ENCODE peak calls at places on chromosome 3, in seven cellular contexts. W, K, H, X, Z, U and V are unnamed samples.
A peak's percentile ranks its signal among the peaks of the same experiment; 100 is the strongest.

GRCh38 chr3:76024640-76025039 is 239.3 kb upstream of the ZNF717 start:
- DNase-seq in Z (no peak), K (no peak), X (no peak), W (no peak), U (peak; percentile 60), H (no peak), V (no peak)

GRCh38 chr3:131794766-131795381 is 239.9 kb downstream of the CPNE4 start:
- DNase-seq in X (peak; percentile 74), W (peak; percentile 2), U (peak; percentile 85), Z (peak; percentile 7), H (no peak), K (no peak), V (no peak)

GRCh38 chr3:171916888-171917287 is 73.7 kb downstream of the TMEM212 start:
- DNase-seq in H (no peak), K (no peak), X (no peak), Z (no peak), W (no peak), U (no peak), V (no peak)

GRCh38 chr3:41532976-41533375 is 333.7 kb downstream of the CTNNB1 start:
- DNase-seq in W (peak; percentile 53), K (no peak), X (no peak), U (no peak), Z (no peak), H (no peak), V (no peak)

GRCh38 chr3:72390841-72391240 is 457.4 kb downstream of the SHQ1 start:
- DNase-seq in U (no peak), K (no peak), Z (no peak), W (no peak), H (no peak), X (no peak), V (no peak)

GRCh38 chr3:14424711-14425573 is 22.5 kb downstream of the SLC6A6 start:
- DNase-seq in X (no peak), H (no peak), K (no peak), W (peak; percentile 70), Z (no peak), U (peak; percentile 39), V (no peak)

GRCh38 chr3:170751083-170751893 is 118.7 kb downstream of the RPL22L1 start:
- DNase-seq in H (peak; percentile 53), U (peak; percentile 97), W (no peak), Z (no peak), X (no peak), K (peak; percentile 68), V (no peak)

GRCh38 chr3:160941885-160942494 is 163.2 kb downstream of the B3GALNT1 start:
- DNase-seq in H (peak; percentile 16), X (no peak), W (no peak), U (peak; percentile 84), Z (peak; percentile 80), K (peak; percentile 45), V (peak; percentile 62)

GRCh38 chr3:42735609-42736008 is 33.0 kb upstream of the HHATL start:
- DNase-seq in K (no peak), U (no peak), Z (no peak), W (no peak), X (no peak), H (no peak), V (peak; percentile 30)

GRCh38 chr3:127820221-127820870 is 2.0 kb downstream of the MGLL start:
- DNase-seq in K (no peak), U (peak; percentile 83), W (no peak), H (peak; percentile 33), X (no peak), Z (no peak), V (peak; percentile 81)

GRCh38 chr3:30082652-30083051 is 523.7 kb upstream of the TGFBR2 start:
- DNase-seq in K (no peak), Z (no peak), X (no peak), U (no peak), W (no peak), H (no peak), V (no peak)

GRCh38 chr3:11724615-11725339 is 81.1 kb upstream of the VGLL4 start:
- DNase-seq in U (no peak), Z (no peak), X (no peak), H (no peak), W (no peak), K (no peak), V (no peak)

GRCh38 chr3:22249658-22250057 is 498.6 kb upstream of the ZNF385D start:
- DNase-seq in H (no peak), X (no peak), K (no peak), W (no peak), U (no peak), Z (no peak), V (no peak)

GRCh38 chr3:59540696-59541095 is 490.9 kb upstream of the CFAP20DC start:
- DNase-seq in X (no peak), Z (no peak), K (no peak), W (no peak), U (no peak), H (no peak), V (no peak)

GRCh38 chr3:122621112-122621511 is 43.7 kb downstream of the PARP15 start:
- DNase-seq in Z (no peak), U (no peak), K (no peak), X (no peak), H (no peak), W (no peak), V (no peak)

GRCh38 chr3:141271279-141272033 is 39.8 kb downstream of the PXYLP1 start:
- DNase-seq in H (no peak), X (no peak), U (no peak), K (no peak), Z (no peak), W (peak; percentile 95), V (no peak)

GRCh38 chr3:160409812-160410610 is 10.6 kb downstream of the SMC4 start:
- DNase-seq in X (no peak), H (no peak), K (no peak), Z (no peak), W (no peak), U (no peak), V (no peak)

GRCh38 chr3:129003578-129004112 is 2.5 kb downstream of the EFCC1 start:
- DNase-seq in H (no peak), K (no peak), U (no peak), X (no peak), Z (no peak), W (peak; percentile 81), V (no peak)

GRCh38 chr3:174955513-174956001 is 96.4 kb downstream of the NAALADL2 start:
- DNase-seq in H (no peak), U (peak; percentile 64), K (no peak), X (no peak), Z (no peak), W (no peak), V (no peak)

GRCh38 chr3:108437439-108437838 is 73.0 kb downstream of the MYH15 start:
- DNase-seq in W (peak; percentile 1), H (no peak), Z (no peak), K (no peak), U (no peak), X (no peak), V (no peak)

GRCh38 chr3:44001072-44001471 is 240.6 kb upstream of the TOPAZ1 start:
- DNase-seq in H (no peak), X (no peak), Z (no peak), W (no peak), U (peak; percentile 59), K (no peak), V (no peak)

GRCh38 chr3:141933421-141934300 is 57.2 kb downstream of the ATP1B3 start:
- DNase-seq in U (no peak), Z (no peak), H (no peak), W (no peak), K (no peak), X (no peak), V (peak; percentile 29)

GRCh38 chr3:73511555-73511954 is 113.2 kb downstream of the PDZRN3 start:
- DNase-seq in X (no peak), K (no peak), W (no peak), H (no peak), Z (no peak), U (no peak), V (no peak)

GRCh38 chr3:46549408-46549904 is 16.6 kb downstream of the LRRC2 start:
- DNase-seq in K (no peak), U (no peak), W (no peak), X (no peak), Z (no peak), H (no peak), V (no peak)

GRCh38 chr3:123586131-123586530 is 1.3 kb upstream of the HACD2 start:
- DNase-seq in K (peak; percentile 31), U (peak; percentile 71), Z (peak; percentile 35), H (no peak), X (no peak), W (peak; percentile 73), V (no peak)

GRCh38 chr3:73094951-73095350 is 33.5 kb downstream of the EBLN2 start:
- DNase-seq in X (no peak), Z (no peak), H (no peak), W (no peak), U (no peak), K (peak; percentile 35), V (no peak)

GRCh38 chr3:52291508-52292181 is 4.0 kb downstream of the GLYCTK start:
- DNase-seq in K (peak; percentile 11), W (no peak), U (peak; percentile 52), H (no peak), Z (no peak), X (no peak), V (peak; percentile 75)

GRCh38 chr3:184155644-184156521 is 706 bp downstream of the DVL3 start:
- DNase-seq in Z (peak; percentile 46), X (no peak), W (no peak), H (peak; percentile 50), U (peak; percentile 60), K (no peak), V (no peak)

GRCh38 chr3:135513106-135514063 is 452.1 kb upstream of the PPP2R3A start:
- DNase-seq in W (peak; percentile 6), Z (no peak), H (no peak), K (no peak), U (peak; percentile 86), X (no peak), V (no peak)

GRCh38 chr3:17070560-17070959 is 185.8 kb downstream of the PLCL2 start:
- DNase-seq in H (peak; percentile 25), U (peak; percentile 65), X (no peak), K (peak; percentile 28), W (peak; percentile 91), Z (no peak), V (peak; percentile 62)

GRCh38 chr3:24773798-24774197 is 279.1 kb upstream of the THRB start:
- DNase-seq in W (peak; percentile 43), U (peak; percentile 57), H (peak; percentile 22), K (peak; percentile 46), X (peak; percentile 64), Z (no peak), V (no peak)

GRCh38 chr3:117059054-117059989 is 349.7 kb downstream of the TUSC7 start:
- DNase-seq in H (no peak), U (peak; percentile 58), K (no peak), W (peak; percentile 45), X (no peak), Z (no peak), V (no peak)

GRCh38 chr3:132804498-132804897 is 82.3 kb upstream of the NPHP3 start:
- DNase-seq in U (peak; percentile 25), Z (no peak), W (no peak), H (no peak), X (no peak), K (no peak), V (no peak)

GRCh38 chr3:44835684-44836083 is 26.0 kb upstream of the TMEM42 start:
- DNase-seq in X (no peak), K (no peak), H (no peak), Z (no peak), W (no peak), U (no peak), V (no peak)

GRCh38 chr3:100103558-100104441 is 10.5 kb downstream of the FILIP1L start:
- DNase-seq in H (no peak), U (peak; percentile 72), K (no peak), Z (no peak), W (peak; percentile 88), X (no peak), V (peak; percentile 87)

GRCh38 chr3:11146771-11147363 is 7.4 kb upstream of the HRH1 start:
- DNase-seq in K (no peak), U (no peak), H (no peak), X (no peak), W (no peak), Z (no peak), V (no peak)

GRCh38 chr3:126208618-126209256 is 28.4 kb upstream of the ALDH1L1 start:
- DNase-seq in Z (no peak), X (no peak), U (peak; percentile 90), W (peak; percentile 95), H (peak; percentile 84), K (peak; percentile 87), V (peak; percentile 83)